ENCODE peak calls at places on chromosome 2, in five cellular contexts. L is C1 segment of cervical spinal cord, C is T-helper 1 cell, H is HepG2, Y is NCI-H510A treated with DMSO at 0.1 percent for 48 hours. E is an unnamed sample.

GRCh38 chr2:52454962-52455361 is 1312.6 kb upstream of the CHAC2 start:
- DNase-seq in L (no peak), C (no peak), H (no peak), Y (no peak), E (no peak)

GRCh38 chr2:121189011-121189410 is 96.0 kb downstream of the TFCP2L1 start:
- DNase-seq in C (peak), H (no peak), Y (no peak), L (no peak), E (no peak)

GRCh38 chr2:112010751-112011150 is 44.3 kb upstream of the TMEM87B start:
- DNase-seq in Y (no peak), L (no peak), C (no peak), H (no peak), E (no peak)

GRCh38 chr2:240782886-240783818 is 36.9 kb downstream of the KIF1A start:
- DNase-seq in L (no peak), C (no peak), Y (no peak), H (no peak), E (no peak)

GRCh38 chr2:85743304-85743978 is 10.3 kb upstream of the ATOH8 start:
- DNase-seq in H (no peak), C (no peak), Y (no peak), L (no peak), E (no peak)

GRCh38 chr2:15874311-15874710 is 66.0 kb upstream of the MYCN start:
- DNase-seq in C (no peak), L (no peak), H (no peak), Y (no peak), E (no peak)

GRCh38 chr2:167715932-167716331 is 531.5 kb downstream of the STK39 start:
- DNase-seq in H (no peak), C (no peak), L (no peak), Y (no peak), E (no peak)

GRCh38 chr2:104429978-104430740 is 423.8 kb upstream of the POU3F3 start:
- DNase-seq in C (no peak), Y (peak), H (no peak), L (no peak), E (no peak)

GRCh38 chr2:226771067-226771466 is 28.6 kb downstream of the IRS1 start:
- DNase-seq in Y (no peak), L (no peak), C (no peak), H (no peak), E (no peak)

GRCh38 chr2:158835431-158835830 is 40.3 kb downstream of the DAPL1 start:
- DNase-seq in C (no peak), H (no peak), L (no peak), Y (no peak), E (no peak)